ENCODE peak calls at places on chromosomes 16 and 17, in nine cellular contexts. One of them, this sample, is unnamed.

GRCh38 chr17:76139801-76140660 is 1.0 kb downstream of the FOXJ1 start:
- DNase-seq in breast epithelium: no peak
- DNase-seq in hepatic stellate cell: no peak
- DNase-seq in body of pancreas: no peak
- DNase-seq in nephron progenitor cell: no peak
- DNase-seq in M059J: no peak
- DNase-seq in effector CD8-positive, alpha-beta T cell: peak
- DNase-seq in activated CD8-positive, alpha-beta memory T cell treated with anti-CD3 and anti-CD28 coated beads, Interleukin-2, amount 50 U/mL, for 48 hours: peak
- DNase-seq in Daoy: no peak
- DNase-seq in this sample: no peak

GRCh38 chr16:25796239-25796638 is 104.5 kb downstream of the HS3ST4 start:
- DNase-seq in breast epithelium: no peak
- DNase-seq in hepatic stellate cell: no peak
- DNase-seq in body of pancreas: no peak
- DNase-seq in nephron progenitor cell: no peak
- DNase-seq in M059J: no peak
- DNase-seq in effector CD8-positive, alpha-beta T cell: no peak
- DNase-seq in activated CD8-positive, alpha-beta memory T cell treated with anti-CD3 and anti-CD28 coated beads, Interleukin-2, amount 50 U/mL, for 48 hours: no peak
- DNase-seq in Daoy: no peak
- DNase-seq in this sample: no peak

GRCh38 chr16:88298166-88298881 is 84.4 kb upstream of the ZNF469 start:
- DNase-seq in breast epithelium: no peak
- DNase-seq in hepatic stellate cell: no peak
- DNase-seq in body of pancreas: no peak
- DNase-seq in nephron progenitor cell: no peak
- DNase-seq in M059J: peak
- DNase-seq in effector CD8-positive, alpha-beta T cell: no peak
- DNase-seq in activated CD8-positive, alpha-beta memory T cell treated with anti-CD3 and anti-CD28 coated beads, Interleukin-2, amount 50 U/mL, for 48 hours: no peak
- DNase-seq in Daoy: peak
- DNase-seq in this sample: no peak

GRCh38 chr17:6476061-6476833 is 32.0 kb downstream of the PIMREG start:
- DNase-seq in breast epithelium: no peak
- DNase-seq in hepatic stellate cell: no peak
- DNase-seq in body of pancreas: no peak
- DNase-seq in nephron progenitor cell: no peak
- DNase-seq in M059J: peak
- DNase-seq in effector CD8-positive, alpha-beta T cell: no peak
- DNase-seq in activated CD8-positive, alpha-beta memory T cell treated with anti-CD3 and anti-CD28 coated beads, Interleukin-2, amount 50 U/mL, for 48 hours: no peak
- DNase-seq in Daoy: no peak
- DNase-seq in this sample: peak

GRCh38 chr16:67150058-67150832 is 553 bp downstream of the B3GNT9 start:
- DNase-seq in breast epithelium: no peak
- DNase-seq in hepatic stellate cell: peak
- DNase-seq in body of pancreas: peak
- DNase-seq in nephron progenitor cell: peak
- DNase-seq in M059J: no peak
- DNase-seq in effector CD8-positive, alpha-beta T cell: no peak
- DNase-seq in activated CD8-positive, alpha-beta memory T cell treated with anti-CD3 and anti-CD28 coated beads, Interleukin-2, amount 50 U/mL, for 48 hours: peak
- DNase-seq in Daoy: no peak
- DNase-seq in this sample: no peak

GRCh38 chr17:3035256-3035967 is 28.0 kb downstream of the OR1D5 start:
- DNase-seq in breast epithelium: no peak
- DNase-seq in hepatic stellate cell: no peak
- DNase-seq in body of pancreas: no peak
- DNase-seq in nephron progenitor cell: no peak
- DNase-seq in M059J: no peak
- DNase-seq in effector CD8-positive, alpha-beta T cell: no peak
- DNase-seq in activated CD8-positive, alpha-beta memory T cell treated with anti-CD3 and anti-CD28 coated beads, Interleukin-2, amount 50 U/mL, for 48 hours: peak
- DNase-seq in Daoy: no peak
- DNase-seq in this sample: no peak

GRCh38 chr17:81926451-81927144 is 937 bp downstream of the MAFG start:
- DNase-seq in breast epithelium: peak
- DNase-seq in hepatic stellate cell: peak
- DNase-seq in body of pancreas: peak
- DNase-seq in nephron progenitor cell: peak
- DNase-seq in M059J: peak
- DNase-seq in effector CD8-positive, alpha-beta T cell: no peak
- DNase-seq in activated CD8-positive, alpha-beta memory T cell treated with anti-CD3 and anti-CD28 coated beads, Interleukin-2, amount 50 U/mL, for 48 hours: peak
- DNase-seq in Daoy: peak
- DNase-seq in this sample: peak

GRCh38 chr17:64107517-64108235 is 22.3 kb downstream of the ERN1 start:
- DNase-seq in breast epithelium: no peak
- DNase-seq in hepatic stellate cell: no peak
- DNase-seq in body of pancreas: peak
- DNase-seq in nephron progenitor cell: no peak
- DNase-seq in M059J: no peak
- DNase-seq in effector CD8-positive, alpha-beta T cell: no peak
- DNase-seq in activated CD8-positive, alpha-beta memory T cell treated with anti-CD3 and anti-CD28 coated beads, Interleukin-2, amount 50 U/mL, for 48 hours: no peak
- DNase-seq in Daoy: no peak
- DNase-seq in this sample: no peak

GRCh38 chr17:47864791-47865216 is 13.8 kb upstream of the SP6 start:
- DNase-seq in breast epithelium: peak
- DNase-seq in hepatic stellate cell: no peak
- DNase-seq in body of pancreas: no peak
- DNase-seq in nephron progenitor cell: no peak
- DNase-seq in M059J: peak
- DNase-seq in effector CD8-positive, alpha-beta T cell: no peak
- DNase-seq in activated CD8-positive, alpha-beta memory T cell treated with anti-CD3 and anti-CD28 coated beads, Interleukin-2, amount 50 U/mL, for 48 hours: no peak
- DNase-seq in Daoy: no peak
- DNase-seq in this sample: no peak

GRCh38 chr16:51271156-51271555 is 120.1 kb upstream of the SALL1 start:
- DNase-seq in breast epithelium: no peak
- DNase-seq in hepatic stellate cell: no peak
- DNase-seq in body of pancreas: no peak
- DNase-seq in nephron progenitor cell: no peak
- DNase-seq in M059J: no peak
- DNase-seq in effector CD8-positive, alpha-beta T cell: no peak
- DNase-seq in activated CD8-positive, alpha-beta memory T cell treated with anti-CD3 and anti-CD28 coated beads, Interleukin-2, amount 50 U/mL, for 48 hours: no peak
- DNase-seq in Daoy: no peak
- DNase-seq in this sample: no peak

GRCh38 chr17:40346061-40346767 is 18.3 kb downstream of the GJD3 start:
- DNase-seq in breast epithelium: no peak
- DNase-seq in hepatic stellate cell: no peak
- DNase-seq in body of pancreas: no peak
- DNase-seq in nephron progenitor cell: no peak
- DNase-seq in M059J: no peak
- DNase-seq in effector CD8-positive, alpha-beta T cell: no peak
- DNase-seq in activated CD8-positive, alpha-beta memory T cell treated with anti-CD3 and anti-CD28 coated beads, Interleukin-2, amount 50 U/mL, for 48 hours: no peak
- DNase-seq in Daoy: no peak
- DNase-seq in this sample: no peak

GRCh38 chr17:58141505-58141904 is 6.7 kb upstream of the OR4D1 start:
- DNase-seq in breast epithelium: no peak
- DNase-seq in hepatic stellate cell: no peak
- DNase-seq in body of pancreas: no peak
- DNase-seq in nephron progenitor cell: no peak
- DNase-seq in M059J: no peak
- DNase-seq in effector CD8-positive, alpha-beta T cell: no peak
- DNase-seq in activated CD8-positive, alpha-beta memory T cell treated with anti-CD3 and anti-CD28 coated beads, Interleukin-2, amount 50 U/mL, for 48 hours: no peak
- DNase-seq in Daoy: no peak
- DNase-seq in this sample: no peak

GRCh38 chr17:56011406-56012131 is 141.7 kb upstream of the ANKFN1 start:
- DNase-seq in breast epithelium: no peak
- DNase-seq in hepatic stellate cell: no peak
- DNase-seq in body of pancreas: no peak
- DNase-seq in nephron progenitor cell: no peak
- DNase-seq in M059J: no peak
- DNase-seq in effector CD8-positive, alpha-beta T cell: no peak
- DNase-seq in activated CD8-positive, alpha-beta memory T cell treated with anti-CD3 and anti-CD28 coated beads, Interleukin-2, amount 50 U/mL, for 48 hours: no peak
- DNase-seq in Daoy: no peak
- DNase-seq in this sample: no peak

GRCh38 chr16:53129281-53130192 is 74.7 kb downstream of the CHD9 start:
- DNase-seq in breast epithelium: peak
- DNase-seq in hepatic stellate cell: peak
- DNase-seq in body of pancreas: no peak
- DNase-seq in nephron progenitor cell: no peak
- DNase-seq in M059J: no peak
- DNase-seq in effector CD8-positive, alpha-beta T cell: no peak
- DNase-seq in activated CD8-positive, alpha-beta memory T cell treated with anti-CD3 and anti-CD28 coated beads, Interleukin-2, amount 50 U/mL, for 48 hours: no peak
- DNase-seq in Daoy: peak
- DNase-seq in this sample: no peak

GRCh38 chr17:45791935-45792334 is 7.8 kb downstream of the CRHR1 start:
- DNase-seq in breast epithelium: peak
- DNase-seq in hepatic stellate cell: no peak
- DNase-seq in body of pancreas: peak
- DNase-seq in nephron progenitor cell: no peak
- DNase-seq in M059J: no peak
- DNase-seq in effector CD8-positive, alpha-beta T cell: no peak
- DNase-seq in activated CD8-positive, alpha-beta memory T cell treated with anti-CD3 and anti-CD28 coated beads, Interleukin-2, amount 50 U/mL, for 48 hours: no peak
- DNase-seq in Daoy: peak
- DNase-seq in this sample: no peak

GRCh38 chr17:76659928-76660614 is 16.5 kb upstream of the ST6GALNAC1 start:
- DNase-seq in breast epithelium: no peak
- DNase-seq in hepatic stellate cell: no peak
- DNase-seq in body of pancreas: no peak
- DNase-seq in nephron progenitor cell: peak
- DNase-seq in M059J: peak
- DNase-seq in effector CD8-positive, alpha-beta T cell: no peak
- DNase-seq in activated CD8-positive, alpha-beta memory T cell treated with anti-CD3 and anti-CD28 coated beads, Interleukin-2, amount 50 U/mL, for 48 hours: peak
- DNase-seq in Daoy: no peak
- DNase-seq in this sample: peak

GRCh38 chr17:7478276-7479138 is 924 bp downstream of the ZBTB4 start:
- DNase-seq in breast epithelium: no peak
- DNase-seq in hepatic stellate cell: peak
- DNase-seq in body of pancreas: peak
- DNase-seq in nephron progenitor cell: peak
- DNase-seq in M059J: peak
- DNase-seq in effector CD8-positive, alpha-beta T cell: peak
- DNase-seq in activated CD8-positive, alpha-beta memory T cell treated with anti-CD3 and anti-CD28 coated beads, Interleukin-2, amount 50 U/mL, for 48 hours: peak
- DNase-seq in Daoy: no peak
- DNase-seq in this sample: peak

GRCh38 chr16:12228607-12229499 is 252.3 kb downstream of the SNX29 start:
- DNase-seq in breast epithelium: peak
- DNase-seq in hepatic stellate cell: peak
- DNase-seq in body of pancreas: no peak
- DNase-seq in nephron progenitor cell: peak
- DNase-seq in M059J: peak
- DNase-seq in effector CD8-positive, alpha-beta T cell: no peak
- DNase-seq in activated CD8-positive, alpha-beta memory T cell treated with anti-CD3 and anti-CD28 coated beads, Interleukin-2, amount 50 U/mL, for 48 hours: peak
- DNase-seq in Daoy: peak
- DNase-seq in this sample: peak

GRCh38 chr16:5059386-5060072 is 6.2 kb downstream of the C16orf89 start:
- DNase-seq in breast epithelium: no peak
- DNase-seq in hepatic stellate cell: no peak
- DNase-seq in body of pancreas: no peak
- DNase-seq in nephron progenitor cell: no peak
- DNase-seq in M059J: no peak
- DNase-seq in effector CD8-positive, alpha-beta T cell: no peak
- DNase-seq in activated CD8-positive, alpha-beta memory T cell treated with anti-CD3 and anti-CD28 coated beads, Interleukin-2, amount 50 U/mL, for 48 hours: no peak
- DNase-seq in Daoy: no peak
- DNase-seq in this sample: no peak

GRCh38 chr17:19652595-19652994 is 4.0 kb downstream of the ALDH3A2 start:
- DNase-seq in breast epithelium: no peak
- DNase-seq in hepatic stellate cell: no peak
- DNase-seq in body of pancreas: peak
- DNase-seq in nephron progenitor cell: no peak
- DNase-seq in M059J: no peak
- DNase-seq in effector CD8-positive, alpha-beta T cell: no peak
- DNase-seq in activated CD8-positive, alpha-beta memory T cell treated with anti-CD3 and anti-CD28 coated beads, Interleukin-2, amount 50 U/mL, for 48 hours: no peak
- DNase-seq in Daoy: no peak
- DNase-seq in this sample: no peak

GRCh38 chr16:49608801-49609200 is 235.2 kb downstream of the C16orf78 start:
- DNase-seq in breast epithelium: no peak
- DNase-seq in hepatic stellate cell: peak
- DNase-seq in body of pancreas: no peak
- DNase-seq in nephron progenitor cell: no peak
- DNase-seq in M059J: peak
- DNase-seq in effector CD8-positive, alpha-beta T cell: no peak
- DNase-seq in activated CD8-positive, alpha-beta memory T cell treated with anti-CD3 and anti-CD28 coated beads, Interleukin-2, amount 50 U/mL, for 48 hours: no peak
- DNase-seq in Daoy: peak
- DNase-seq in this sample: peak

GRCh38 chr17:37322106-37322505 is 53.7 kb upstream of the C17orf78 start:
- DNase-seq in breast epithelium: no peak
- DNase-seq in hepatic stellate cell: no peak
- DNase-seq in body of pancreas: no peak
- DNase-seq in nephron progenitor cell: no peak
- DNase-seq in M059J: no peak
- DNase-seq in effector CD8-positive, alpha-beta T cell: no peak
- DNase-seq in activated CD8-positive, alpha-beta memory T cell treated with anti-CD3 and anti-CD28 coated beads, Interleukin-2, amount 50 U/mL, for 48 hours: no peak
- DNase-seq in Daoy: no peak
- DNase-seq in this sample: no peak

GRCh38 chr16:27695161-27695560 is 145.2 kb downstream of the KATNIP start:
- DNase-seq in breast epithelium: no peak
- DNase-seq in hepatic stellate cell: no peak
- DNase-seq in body of pancreas: no peak
- DNase-seq in nephron progenitor cell: no peak
- DNase-seq in M059J: no peak
- DNase-seq in effector CD8-positive, alpha-beta T cell: no peak
- DNase-seq in activated CD8-positive, alpha-beta memory T cell treated with anti-CD3 and anti-CD28 coated beads, Interleukin-2, amount 50 U/mL, for 48 hours: no peak
- DNase-seq in Daoy: no peak
- DNase-seq in this sample: no peak

GRCh38 chr16:5022521-5022920 is 11.2 kb downstream of the NAGPA start:
- DNase-seq in breast epithelium: no peak
- DNase-seq in hepatic stellate cell: no peak
- DNase-seq in body of pancreas: peak
- DNase-seq in nephron progenitor cell: no peak
- DNase-seq in M059J: no peak
- DNase-seq in effector CD8-positive, alpha-beta T cell: no peak
- DNase-seq in activated CD8-positive, alpha-beta memory T cell treated with anti-CD3 and anti-CD28 coated beads, Interleukin-2, amount 50 U/mL, for 48 hours: no peak
- DNase-seq in Daoy: no peak
- DNase-seq in this sample: no peak

GRCh38 chr16:85068746-85069145 is 41.2 kb downstream of the KIAA0513 start:
- DNase-seq in breast epithelium: no peak
- DNase-seq in hepatic stellate cell: no peak
- DNase-seq in body of pancreas: no peak
- DNase-seq in nephron progenitor cell: no peak
- DNase-seq in M059J: no peak
- DNase-seq in effector CD8-positive, alpha-beta T cell: no peak
- DNase-seq in activated CD8-positive, alpha-beta memory T cell treated with anti-CD3 and anti-CD28 coated beads, Interleukin-2, amount 50 U/mL, for 48 hours: no peak
- DNase-seq in Daoy: no peak
- DNase-seq in this sample: peak

GRCh38 chr16:47519996-47520679 is 59.0 kb downstream of the PHKB start:
- DNase-seq in breast epithelium: no peak
- DNase-seq in hepatic stellate cell: no peak
- DNase-seq in body of pancreas: no peak
- DNase-seq in nephron progenitor cell: no peak
- DNase-seq in M059J: no peak
- DNase-seq in effector CD8-positive, alpha-beta T cell: no peak
- DNase-seq in activated CD8-positive, alpha-beta memory T cell treated with anti-CD3 and anti-CD28 coated beads, Interleukin-2, amount 50 U/mL, for 48 hours: no peak
- DNase-seq in Daoy: no peak
- DNase-seq in this sample: no peak

GRCh38 chr16:47477680-47478079 is 16.5 kb downstream of the PHKB start:
- DNase-seq in breast epithelium: no peak
- DNase-seq in hepatic stellate cell: no peak
- DNase-seq in body of pancreas: no peak
- DNase-seq in nephron progenitor cell: no peak
- DNase-seq in M059J: peak
- DNase-seq in effector CD8-positive, alpha-beta T cell: no peak
- DNase-seq in activated CD8-positive, alpha-beta memory T cell treated with anti-CD3 and anti-CD28 coated beads, Interleukin-2, amount 50 U/mL, for 48 hours: no peak
- DNase-seq in Daoy: peak
- DNase-seq in this sample: peak

GRCh38 chr17:34485999-34486398 is 93.4 kb upstream of the TMEM132E start:
- DNase-seq in breast epithelium: no peak
- DNase-seq in hepatic stellate cell: no peak
- DNase-seq in body of pancreas: no peak
- DNase-seq in nephron progenitor cell: no peak
- DNase-seq in M059J: no peak
- DNase-seq in effector CD8-positive, alpha-beta T cell: no peak
- DNase-seq in activated CD8-positive, alpha-beta memory T cell treated with anti-CD3 and anti-CD28 coated beads, Interleukin-2, amount 50 U/mL, for 48 hours: no peak
- DNase-seq in Daoy: no peak
- DNase-seq in this sample: no peak

GRCh38 chr17:65334391-65334790 is 197.2 kb downstream of the RGS9 start:
- DNase-seq in breast epithelium: no peak
- DNase-seq in hepatic stellate cell: no peak
- DNase-seq in body of pancreas: no peak
- DNase-seq in nephron progenitor cell: no peak
- DNase-seq in M059J: peak
- DNase-seq in effector CD8-positive, alpha-beta T cell: no peak
- DNase-seq in activated CD8-positive, alpha-beta memory T cell treated with anti-CD3 and anti-CD28 coated beads, Interleukin-2, amount 50 U/mL, for 48 hours: no peak
- DNase-seq in Daoy: no peak
- DNase-seq in this sample: no peak

GRCh38 chr16:81242977-81243618 is 4.6 kb downstream of the BCO1 start:
- DNase-seq in breast epithelium: no peak
- DNase-seq in hepatic stellate cell: no peak
- DNase-seq in body of pancreas: no peak
- DNase-seq in nephron progenitor cell: no peak
- DNase-seq in M059J: no peak
- DNase-seq in effector CD8-positive, alpha-beta T cell: no peak
- DNase-seq in activated CD8-positive, alpha-beta memory T cell treated with anti-CD3 and anti-CD28 coated beads, Interleukin-2, amount 50 U/mL, for 48 hours: no peak
- DNase-seq in Daoy: no peak
- DNase-seq in this sample: no peak

GRCh38 chr16:50152807-50153647 is at the start of gene TENT4B:
- DNase-seq in breast epithelium: peak
- DNase-seq in hepatic stellate cell: peak
- DNase-seq in body of pancreas: peak
- DNase-seq in nephron progenitor cell: peak
- DNase-seq in M059J: peak
- DNase-seq in effector CD8-positive, alpha-beta T cell: peak
- DNase-seq in activated CD8-positive, alpha-beta memory T cell treated with anti-CD3 and anti-CD28 coated beads, Interleukin-2, amount 50 U/mL, for 48 hours: peak
- DNase-seq in Daoy: peak
- DNase-seq in this sample: peak